ENCODE peak calls at places on chromosomes 4 and X, in nine cellular contexts. X, C, S, Y, G, N, Q, L and W are unnamed samples.

GRCh38 chr4:184889683-184890082 is 63.9 kb upstream of the ACSL1 start:
- DNase-seq in G (no peak), L (no peak), C (no peak), N (no peak), Q (no peak), S (peak), X (no peak), Y (no peak), W (no peak)

GRCh38 chr4:7811536-7812190 is 128.0 kb downstream of the AFAP1 start:
- DNase-seq in L (peak), S (peak), Y (no peak), N (no peak), X (no peak), C (no peak), G (peak), Q (no peak), W (no peak)

GRCh38 chr4:6461301-6462165 is 10.9 kb downstream of the PPP2R2C start:
- DNase-seq in G (no peak), L (no peak), Q (no peak), C (no peak), Y (no peak), X (peak), S (no peak), N (peak), W (no peak)

GRCh38 chrX:1511829-1512228 is 25.2 kb downstream of the P2RY8 start:
- DNase-seq in L (no peak), S (no peak), Q (no peak), G (no peak), Y (no peak), X (peak), C (no peak), N (no peak), W (no peak)

GRCh38 chrX:12370444-12371089 is 232.3 kb downstream of the FRMPD4 start:
- DNase-seq in Y (peak), G (peak), N (no peak), X (no peak), Q (peak), S (peak), L (no peak), C (no peak), W (peak)

GRCh38 chr4:55756208-55756607 is 63.4 kb upstream of the EXOC1L start:
- DNase-seq in X (no peak), G (no peak), Y (no peak), Q (no peak), C (no peak), S (no peak), N (no peak), L (no peak), W (no peak)

GRCh38 chrX:77415161-77415560 is 32.0 kb upstream of the FGF16 start:
- DNase-seq in Q (no peak), G (no peak), S (no peak), X (no peak), L (no peak), N (no peak), C (no peak), Y (no peak), W (no peak)

GRCh38 chrX:102714994-102715393 is 2.7 kb downstream of the GPRASP2 start:
- DNase-seq in Y (no peak), C (no peak), S (no peak), L (no peak), G (no peak), X (no peak), Q (no peak), N (no peak), W (no peak)

GRCh38 chr4:111837761-111838160 is 307.5 kb upstream of the FAM241A start:
- DNase-seq in C (no peak), X (no peak), N (no peak), G (no peak), Y (no peak), S (no peak), Q (no peak), L (no peak), W (no peak)

GRCh38 chrX:10513974-10514373 is 106.4 kb downstream of the MID1 start:
- DNase-seq in S (no peak), X (no peak), L (no peak), N (no peak), Y (no peak), Q (no peak), C (no peak), G (no peak), W (no peak)

GRCh38 chrX:39501822-39502221 is 595.9 kb downstream of the BCOR start:
- DNase-seq in X (no peak), C (no peak), N (no peak), Y (no peak), G (no peak), S (no peak), Q (no peak), L (no peak), W (no peak)

GRCh38 chr4:128155231-128155855 is 94.2 kb downstream of the LARP1B start:
- DNase-seq in S (no peak), X (no peak), Q (no peak), G (no peak), L (no peak), C (no peak), N (no peak), Y (no peak), W (no peak)

GRCh38 chr4:6771229-6771671 is 11.3 kb upstream of the KIAA0232 start:
- DNase-seq in N (no peak), G (no peak), X (peak), S (no peak), L (no peak), C (no peak), Y (no peak), Q (no peak), W (no peak)

GRCh38 chr4:151921811-151922210 is 161.0 kb upstream of the GATB start:
- DNase-seq in S (no peak), Q (peak), X (no peak), G (no peak), N (no peak), L (no peak), C (no peak), Y (no peak), W (peak)

GRCh38 chrX:71301195-71301924 is at the start of gene ITGB1BP2:
- DNase-seq in X (no peak), Q (peak), C (no peak), S (no peak), N (no peak), Y (no peak), G (no peak), L (no peak), W (no peak)

GRCh38 chrX:103651374-103651773 is 22.6 kb downstream of the TCEAL1 start:
- DNase-seq in Y (no peak), X (no peak), G (no peak), S (no peak), L (no peak), Q (no peak), N (no peak), C (no peak), W (no peak)

GRCh38 chr4:151730003-151730559 is 30.7 kb downstream of the GATB start:
- DNase-seq in S (no peak), Q (no peak), Y (no peak), L (no peak), G (no peak), C (no peak), X (no peak), N (no peak), W (no peak)

GRCh38 chr4:182449960-182450359 is 206.8 kb downstream of the TENM3 start:
- DNase-seq in G (no peak), C (no peak), Q (no peak), S (no peak), Y (no peak), L (no peak), N (no peak), X (no peak), W (no peak)

GRCh38 chrX:45479196-45479834 is 278.6 kb upstream of the DIPK2B start:
- DNase-seq in Y (peak), Q (peak), X (no peak), C (no peak), L (no peak), N (no peak), S (no peak), G (peak), W (peak)

GRCh38 chr4:108449139-108449538 is 171.2 kb upstream of the RPL34 start:
- DNase-seq in L (no peak), X (no peak), C (no peak), Q (no peak), S (no peak), G (no peak), N (no peak), Y (no peak), W (no peak)

GRCh38 chrX:8726031-8726652 is 5.8 kb downstream of the ANOS1 start:
- DNase-seq in N (no peak), S (no peak), Y (no peak), X (no peak), L (no peak), Q (no peak), C (no peak), G (no peak), W (no peak)

GRCh38 chr4:3700736-3701135 is 65.4 kb upstream of the ADRA2C start:
- DNase-seq in X (peak), L (no peak), N (no peak), S (no peak), C (no peak), G (no peak), Q (no peak), Y (no peak), W (no peak)

GRCh38 chr4:7817877-7818675 is 121.6 kb downstream of the AFAP1 start:
- DNase-seq in L (no peak), G (no peak), C (no peak), N (no peak), Q (no peak), S (peak), Y (no peak), X (peak), W (no peak)

GRCh38 chr4:24995346-24995745 is 35.4 kb downstream of the LGI2 start:
- DNase-seq in X (no peak), Y (no peak), Q (no peak), S (no peak), L (no peak), G (no peak), N (no peak), C (no peak), W (no peak)

GRCh38 chr4:125739760-125740159 is 425.0 kb downstream of the FAT4 start:
- DNase-seq in C (no peak), N (no peak), Q (no peak), G (no peak), S (no peak), Y (no peak), X (no peak), L (no peak), W (no peak)

GRCh38 chr4:145061325-145061920 is 36.6 kb downstream of the ANAPC10 start:
- DNase-seq in C (peak), X (no peak), N (no peak), Y (no peak), S (no peak), Q (no peak), G (peak), L (no peak), W (peak)
- TF ChIP-seq CTCF in C (peak), X (peak), N (peak), Y (peak), S (peak), Q (peak), G (peak), L (peak), W (no peak)

DNA sequence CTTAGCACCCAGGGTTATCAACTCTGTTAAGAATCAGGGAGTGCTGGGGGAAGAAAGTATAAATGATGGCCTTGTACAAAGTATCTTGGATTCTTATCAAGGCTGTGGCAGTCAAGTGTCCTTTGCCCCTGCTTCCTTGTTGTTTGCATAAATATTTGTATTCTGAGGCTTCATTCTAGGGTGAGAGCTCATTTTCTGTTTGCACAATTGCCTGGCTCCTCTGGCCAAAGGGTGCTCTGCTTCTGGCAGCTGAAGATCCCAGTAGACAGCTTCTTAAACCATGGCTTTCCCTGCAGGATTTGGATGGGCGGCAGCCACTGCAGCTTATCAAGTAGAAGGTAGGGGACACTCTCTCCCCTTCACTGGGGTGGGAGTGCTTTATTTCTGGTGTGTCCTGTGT is at the start of gene GBA3:
- DNase-seq in C (no peak), X (no peak), L (no peak), Y (no peak), N (no peak), S (no peak), Q (no peak), G (no peak), W (no peak)
- TF ChIP-seq CTCF in C (no peak), X (no peak), L (no peak), Y (no peak), N (no peak), S (no peak), Q (no peak), G (no peak), W (no peak)

GRCh38 chr4:30721353-30722091 is 1.4 kb downstream of the PCDH7 start:
- DNase-seq in Q (no peak), X (peak), Y (no peak), N (no peak), G (no peak), C (no peak), S (no peak), L (no peak), W (no peak)
- TF ChIP-seq CTCF in Q (no peak), X (no peak), Y (no peak), N (peak), G (no peak), C (no peak), S (peak), L (no peak), W (no peak)

DNA sequence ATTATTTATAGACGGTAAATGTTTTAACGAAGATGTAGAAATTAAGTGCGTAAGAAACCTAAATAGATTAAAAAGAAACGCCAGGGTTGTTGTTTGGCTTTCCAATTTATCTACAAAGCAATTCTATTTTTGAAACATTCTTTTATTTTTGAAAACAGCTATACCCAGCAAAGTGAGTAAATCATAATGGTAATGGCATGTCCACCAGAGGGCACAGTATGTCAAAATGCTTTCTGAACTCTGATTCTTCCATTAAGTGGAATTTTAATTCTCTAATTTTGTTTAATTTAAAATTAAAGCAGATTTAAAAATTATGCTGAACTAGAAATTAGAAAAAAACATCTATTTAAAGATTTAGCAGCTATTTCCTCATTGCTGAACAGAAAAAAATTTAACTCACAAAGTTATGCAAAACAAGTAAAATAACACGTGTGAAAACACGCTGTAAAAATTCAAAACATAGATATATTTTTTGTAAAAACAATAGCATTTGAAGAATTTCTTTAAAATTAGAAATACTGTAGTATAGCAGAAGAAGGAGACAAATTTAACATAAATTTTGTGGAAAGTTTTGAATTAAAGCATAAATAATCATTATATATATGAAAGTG is 26.5 kb downstream of the RASSF6 start:
- DNase-seq in G (no peak), N (no peak), X (no peak), L (no peak), C (peak), S (peak), Y (no peak), Q (no peak), W (no peak)
- TF ChIP-seq CTCF in G (peak), N (peak), X (peak), L (no peak), C (peak), S (peak), Y (peak), Q (peak), W (peak)